ENCODE peak calls at places on chromosome 13, in eight cellular contexts. One of them, this sample, is unnamed.

GRCh38 chr13:30864352-30865130 is 41.5 kb upstream of the MEDAG start:
- DNase-seq in AG04449: peak
- DNase-seq in cardiac fibroblast: peak
- DNase-seq in GM12864: no peak
- DNase-seq in endodermal cell: peak
- DNase-seq in foreskin fibroblast: peak
- DNase-seq in uterus: peak
- DNase-seq in cardiac muscle cell: no peak
- DNase-seq in this sample: peak

GRCh38 chr13:45621950-45622349 is 6.4 kb upstream of the ERICH6B start:
- DNase-seq in AG04449: no peak
- DNase-seq in cardiac fibroblast: no peak
- DNase-seq in GM12864: no peak
- DNase-seq in endodermal cell: peak
- DNase-seq in foreskin fibroblast: no peak
- DNase-seq in uterus: no peak
- DNase-seq in cardiac muscle cell: no peak
- DNase-seq in this sample: no peak

GRCh38 chr13:51914137-51914493 is 52.3 kb downstream of the CCDC70 start:
- DNase-seq in AG04449: no peak
- DNase-seq in cardiac fibroblast: no peak
- DNase-seq in GM12864: no peak
- DNase-seq in endodermal cell: no peak
- DNase-seq in foreskin fibroblast: no peak
- DNase-seq in uterus: no peak
- DNase-seq in cardiac muscle cell: no peak
- DNase-seq in this sample: no peak

GRCh38 chr13:29165840-29166239 is 345.7 kb downstream of the MTUS2 start:
- DNase-seq in AG04449: no peak
- DNase-seq in cardiac fibroblast: no peak
- DNase-seq in GM12864: no peak
- DNase-seq in endodermal cell: no peak
- DNase-seq in foreskin fibroblast: no peak
- DNase-seq in uterus: no peak
- DNase-seq in cardiac muscle cell: no peak
- DNase-seq in this sample: no peak

GRCh38 chr13:66933994-66934393 is 296.1 kb downstream of the PCDH9 start:
- DNase-seq in AG04449: no peak
- DNase-seq in cardiac fibroblast: peak
- DNase-seq in GM12864: no peak
- DNase-seq in endodermal cell: no peak
- DNase-seq in foreskin fibroblast: peak
- DNase-seq in uterus: no peak
- DNase-seq in cardiac muscle cell: no peak
- DNase-seq in this sample: peak

GRCh38 chr13:43006893-43007631 is 15.0 kb upstream of the EPSTI1 start:
- DNase-seq in AG04449: no peak
- DNase-seq in cardiac fibroblast: peak
- DNase-seq in GM12864: no peak
- DNase-seq in endodermal cell: no peak
- DNase-seq in foreskin fibroblast: peak
- DNase-seq in uterus: no peak
- DNase-seq in cardiac muscle cell: no peak
- DNase-seq in this sample: no peak

GRCh38 chr13:98473135-98473791 is 103.6 kb downstream of the STK24 start:
- DNase-seq in AG04449: no peak
- DNase-seq in cardiac fibroblast: no peak
- DNase-seq in GM12864: no peak
- DNase-seq in endodermal cell: no peak
- DNase-seq in foreskin fibroblast: no peak
- DNase-seq in uterus: no peak
- DNase-seq in cardiac muscle cell: no peak
- DNase-seq in this sample: no peak

GRCh38 chr13:105363747-105364177 is 1171.7 kb downstream of the EFNB2 start:
- DNase-seq in AG04449: no peak
- DNase-seq in cardiac fibroblast: no peak
- DNase-seq in GM12864: no peak
- DNase-seq in endodermal cell: no peak
- DNase-seq in foreskin fibroblast: peak
- DNase-seq in uterus: no peak
- DNase-seq in cardiac muscle cell: no peak
- DNase-seq in this sample: no peak

GRCh38 chr13:93418398-93418797 is 191.8 kb downstream of the GPC6 start:
- DNase-seq in AG04449: no peak
- DNase-seq in cardiac fibroblast: no peak
- DNase-seq in GM12864: no peak
- DNase-seq in endodermal cell: no peak
- DNase-seq in foreskin fibroblast: no peak
- DNase-seq in uterus: no peak
- DNase-seq in cardiac muscle cell: no peak
- DNase-seq in this sample: no peak

GRCh38 chr13:97328222-97328790 is 105.7 kb upstream of the RAP2A start:
- DNase-seq in AG04449: no peak
- DNase-seq in cardiac fibroblast: peak
- DNase-seq in GM12864: no peak
- DNase-seq in endodermal cell: peak
- DNase-seq in foreskin fibroblast: peak
- DNase-seq in uterus: no peak
- DNase-seq in cardiac muscle cell: peak
- DNase-seq in this sample: peak

GRCh38 chr13:97758317-97758716 is 195.2 kb upstream of the IPO5 start:
- DNase-seq in AG04449: no peak
- DNase-seq in cardiac fibroblast: peak
- DNase-seq in GM12864: no peak
- DNase-seq in endodermal cell: no peak
- DNase-seq in foreskin fibroblast: no peak
- DNase-seq in uterus: no peak
- DNase-seq in cardiac muscle cell: no peak
- DNase-seq in this sample: no peak

GRCh38 chr13:67128148-67128547 is 102.0 kb downstream of the PCDH9 start:
- DNase-seq in AG04449: no peak
- DNase-seq in cardiac fibroblast: no peak
- DNase-seq in GM12864: no peak
- DNase-seq in endodermal cell: no peak
- DNase-seq in foreskin fibroblast: no peak
- DNase-seq in uterus: no peak
- DNase-seq in cardiac muscle cell: no peak
- DNase-seq in this sample: no peak

GRCh38 chr13:76414320-76414719 is 471.9 kb downstream of the KCTD12 start:
- DNase-seq in AG04449: no peak
- DNase-seq in cardiac fibroblast: no peak
- DNase-seq in GM12864: no peak
- DNase-seq in endodermal cell: peak
- DNase-seq in foreskin fibroblast: no peak
- DNase-seq in uterus: no peak
- DNase-seq in cardiac muscle cell: peak
- DNase-seq in this sample: no peak

GRCh38 chr13:100269837-100270236 is 180.9 kb downstream of the PCCA start:
- DNase-seq in AG04449: peak
- DNase-seq in cardiac fibroblast: peak
- DNase-seq in GM12864: no peak
- DNase-seq in endodermal cell: no peak
- DNase-seq in foreskin fibroblast: peak
- DNase-seq in uterus: peak
- DNase-seq in cardiac muscle cell: no peak
- DNase-seq in this sample: peak

GRCh38 chr13:21434588-21434987 is 24.5 kb downstream of the ZDHHC20 start:
- DNase-seq in AG04449: no peak
- DNase-seq in cardiac fibroblast: no peak
- DNase-seq in GM12864: no peak
- DNase-seq in endodermal cell: no peak
- DNase-seq in foreskin fibroblast: no peak
- DNase-seq in uterus: no peak
- DNase-seq in cardiac muscle cell: no peak
- DNase-seq in this sample: no peak

GRCh38 chr13:50441141-50441540 is 402.4 kb downstream of the DLEU7 start:
- DNase-seq in AG04449: peak
- DNase-seq in cardiac fibroblast: no peak
- DNase-seq in GM12864: no peak
- DNase-seq in endodermal cell: no peak
- DNase-seq in foreskin fibroblast: peak
- DNase-seq in uterus: no peak
- DNase-seq in cardiac muscle cell: no peak
- DNase-seq in this sample: no peak

GRCh38 chr13:110242615-110243014 is 64.3 kb downstream of the COL4A1 start:
- DNase-seq in AG04449: no peak
- DNase-seq in cardiac fibroblast: no peak
- DNase-seq in GM12864: no peak
- DNase-seq in endodermal cell: no peak
- DNase-seq in foreskin fibroblast: no peak
- DNase-seq in uterus: no peak
- DNase-seq in cardiac muscle cell: peak
- DNase-seq in this sample: no peak

GRCh38 chr13:105069106-105069505 is 1466.4 kb downstream of the EFNB2 start:
- DNase-seq in AG04449: no peak
- DNase-seq in cardiac fibroblast: peak
- DNase-seq in GM12864: no peak
- DNase-seq in endodermal cell: no peak
- DNase-seq in foreskin fibroblast: peak
- DNase-seq in uterus: no peak
- DNase-seq in cardiac muscle cell: no peak
- DNase-seq in this sample: no peak

GRCh38 chr13:104015646-104016396 is 949.6 kb upstream of the SLC10A2 start:
- DNase-seq in AG04449: no peak
- DNase-seq in cardiac fibroblast: peak
- DNase-seq in GM12864: no peak
- DNase-seq in endodermal cell: no peak
- DNase-seq in foreskin fibroblast: no peak
- DNase-seq in uterus: no peak
- DNase-seq in cardiac muscle cell: no peak
- DNase-seq in this sample: peak

GRCh38 chr13:113211774-113212173 is 2.4 kb downstream of the CUL4A start:
- DNase-seq in AG04449: no peak
- DNase-seq in cardiac fibroblast: no peak
- DNase-seq in GM12864: no peak
- DNase-seq in endodermal cell: peak
- DNase-seq in foreskin fibroblast: no peak
- DNase-seq in uterus: no peak
- DNase-seq in cardiac muscle cell: no peak
- DNase-seq in this sample: no peak

GRCh38 chr13:50400930-50401553 is 385.8 kb downstream of the KCNRG start:
- DNase-seq in AG04449: peak
- DNase-seq in cardiac fibroblast: peak
- DNase-seq in GM12864: no peak
- DNase-seq in endodermal cell: no peak
- DNase-seq in foreskin fibroblast: peak
- DNase-seq in uterus: no peak
- DNase-seq in cardiac muscle cell: no peak
- DNase-seq in this sample: peak

GRCh38 chr13:38922170-38922569 is 68.5 kb downstream of the STOML3 start:
- DNase-seq in AG04449: no peak
- DNase-seq in cardiac fibroblast: no peak
- DNase-seq in GM12864: no peak
- DNase-seq in endodermal cell: no peak
- DNase-seq in foreskin fibroblast: no peak
- DNase-seq in uterus: no peak
- DNase-seq in cardiac muscle cell: no peak
- DNase-seq in this sample: no peak

GRCh38 chr13:78660130-78660857 is 1.3 kb upstream of the OBI1 start:
- DNase-seq in AG04449: no peak
- DNase-seq in cardiac fibroblast: peak
- DNase-seq in GM12864: no peak
- DNase-seq in endodermal cell: peak
- DNase-seq in foreskin fibroblast: peak
- DNase-seq in uterus: no peak
- DNase-seq in cardiac muscle cell: no peak
- DNase-seq in this sample: no peak

DNA sequence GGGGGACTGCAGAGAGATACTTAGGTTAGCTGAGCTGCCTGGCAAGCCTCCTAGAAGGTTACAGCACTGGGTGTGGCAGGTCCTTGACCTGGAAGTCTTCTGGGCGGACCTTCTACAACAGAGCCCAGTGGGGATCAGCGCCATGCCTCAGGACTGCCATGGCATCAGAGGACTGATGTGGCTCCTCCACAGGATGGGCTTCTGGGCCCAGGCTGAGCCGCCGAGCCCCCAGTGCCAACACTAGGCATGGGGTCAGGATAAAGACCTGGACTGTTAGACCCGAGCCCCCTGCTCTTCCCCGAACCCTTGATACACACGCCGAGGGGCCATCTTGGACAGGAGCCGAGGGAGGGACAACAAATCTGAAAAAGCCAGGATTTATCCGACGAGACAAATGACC is 64.0 kb upstream of the SOX21 start:
- DNase-seq in AG04449: no peak
- DNase-seq in cardiac fibroblast: no peak
- DNase-seq in GM12864: no peak
- DNase-seq in endodermal cell: no peak
- DNase-seq in foreskin fibroblast: no peak
- DNase-seq in uterus: no peak
- DNase-seq in cardiac muscle cell: no peak
- DNase-seq in this sample: no peak
- TF ChIP-seq CTCF in AG04449: no peak
- TF ChIP-seq CTCF in cardiac fibroblast: no peak
- TF ChIP-seq CTCF in GM12864: no peak
- TF ChIP-seq CTCF in endodermal cell: no peak
- TF ChIP-seq CTCF in foreskin fibroblast: no peak
- TF ChIP-seq CTCF in uterus: no peak
- TF ChIP-seq CTCF in cardiac muscle cell: no peak
- TF ChIP-seq CTCF in this sample: no peak

GRCh38 chr13:31950121-31950810 is 81.3 kb upstream of the FRY start:
- DNase-seq in AG04449: no peak
- DNase-seq in cardiac fibroblast: no peak
- DNase-seq in GM12864: no peak
- DNase-seq in endodermal cell: no peak
- DNase-seq in foreskin fibroblast: no peak
- DNase-seq in uterus: no peak
- DNase-seq in cardiac muscle cell: no peak
- DNase-seq in this sample: no peak
- H3K4me3 ChIP-seq in AG04449: no peak
- H3K4me3 ChIP-seq in cardiac fibroblast: no peak
- H3K4me3 ChIP-seq in GM12864: no peak
- H3K4me3 ChIP-seq in endodermal cell: no peak
- H3K4me3 ChIP-seq in foreskin fibroblast: no peak
- H3K4me3 ChIP-seq in uterus: no peak
- H3K4me3 ChIP-seq in cardiac muscle cell: no peak
- H3K4me3 ChIP-seq in this sample: no peak

GRCh38 chr13:24741016-24741662 is 22.8 kb upstream of the RNF17 start:
- DNase-seq in AG04449: no peak
- DNase-seq in cardiac fibroblast: no peak
- DNase-seq in GM12864: no peak
- DNase-seq in endodermal cell: peak
- DNase-seq in foreskin fibroblast: no peak
- DNase-seq in uterus: no peak
- DNase-seq in cardiac muscle cell: no peak
- DNase-seq in this sample: no peak
- TF ChIP-seq CTCF in AG04449: no peak
- TF ChIP-seq CTCF in cardiac fibroblast: peak
- TF ChIP-seq CTCF in GM12864: peak
- TF ChIP-seq CTCF in endodermal cell: peak
- TF ChIP-seq CTCF in foreskin fibroblast: no peak
- TF ChIP-seq CTCF in uterus: no peak
- TF ChIP-seq CTCF in cardiac muscle cell: peak
- TF ChIP-seq CTCF in this sample: no peak

DNA sequence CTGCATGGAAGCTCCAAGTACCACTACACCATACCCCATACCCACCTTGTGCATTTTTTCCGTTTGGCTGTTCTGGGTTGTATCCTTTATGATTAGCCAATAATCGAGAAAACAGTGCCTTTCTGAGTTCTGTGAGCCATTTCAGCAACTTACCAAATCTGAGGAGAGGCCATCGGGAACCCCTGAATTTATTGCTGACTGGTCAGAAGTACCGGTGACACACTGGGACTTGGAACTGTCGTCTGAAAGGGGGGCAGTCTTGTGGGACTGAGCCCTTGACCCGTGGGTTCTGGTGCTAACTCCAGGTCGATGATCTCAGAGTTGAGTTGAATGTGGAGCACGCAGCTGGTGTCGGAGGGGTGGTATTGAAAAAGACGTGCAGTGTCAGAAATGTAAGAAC is 15.0 kb downstream of the UPF3A start:
- DNase-seq in AG04449: no peak
- DNase-seq in cardiac fibroblast: no peak
- DNase-seq in GM12864: no peak
- DNase-seq in endodermal cell: no peak
- DNase-seq in foreskin fibroblast: no peak
- DNase-seq in uterus: no peak
- DNase-seq in cardiac muscle cell: no peak
- DNase-seq in this sample: no peak
- H3K4me3 ChIP-seq in AG04449: no peak
- H3K4me3 ChIP-seq in cardiac fibroblast: no peak
- H3K4me3 ChIP-seq in GM12864: no peak
- H3K4me3 ChIP-seq in endodermal cell: no peak
- H3K4me3 ChIP-seq in foreskin fibroblast: no peak
- H3K4me3 ChIP-seq in uterus: no peak
- H3K4me3 ChIP-seq in cardiac muscle cell: no peak
- H3K4me3 ChIP-seq in this sample: no peak

This sample was measured in AG04450.